ENCODE peak calls at places on chromosomes 7 and 10, in nine cellular contexts. C, I, Z, X, M, A, V, R and T are unnamed samples.

GRCh38 chr7:149126662-149127321 is 668 bp upstream of the ZNF425 start:
- DNase-seq in I (peak), Z (no peak), X (no peak), M (peak), R (no peak), V (peak), A (no peak), C (peak), T (peak)

GRCh38 chr10:82887488-82887887 is 1012.5 kb downstream of the NRG3 start:
- DNase-seq in R (no peak), Z (no peak), I (no peak), X (no peak), M (no peak), C (no peak), V (no peak), A (no peak), T (no peak)

GRCh38 chr7:116455009-116455408 is 44.5 kb upstream of the CAV2 start:
- DNase-seq in V (no peak), M (no peak), C (no peak), R (no peak), A (peak), X (no peak), Z (no peak), I (no peak), T (peak)

GRCh38 chr10:102776779-102777417 is 33.1 kb downstream of the WBP1L start:
- DNase-seq in V (peak), A (peak), R (peak), M (peak), Z (peak), I (peak), X (peak), C (peak), T (peak)

GRCh38 chr7:157009778-157010587 is 480 bp downstream of the MNX1 start:
- DNase-seq in I (no peak), Z (no peak), A (no peak), X (no peak), V (no peak), M (no peak), C (peak), R (no peak), T (no peak)

GRCh38 chr10:14859043-14859442 is 19.6 kb upstream of the SUV39H2 start:
- DNase-seq in C (no peak), A (no peak), Z (no peak), V (no peak), I (no peak), M (no peak), X (no peak), R (no peak), T (no peak)

GRCh38 chr7:34184466-34184865 is 279.1 kb downstream of the BMPER start:
- DNase-seq in V (no peak), A (no peak), M (no peak), X (no peak), I (no peak), R (no peak), C (peak), Z (no peak), T (no peak)

GRCh38 chr7:149855368-149856305 is 17.5 kb downstream of the ZNF862 start:
- DNase-seq in C (peak), R (peak), X (peak), M (no peak), V (no peak), I (no peak), A (peak), Z (no peak), T (peak)

GRCh38 chr7:55019691-55020480 is 1.1 kb downstream of the EGFR start:
- DNase-seq in M (peak), Z (no peak), V (peak), X (peak), C (peak), A (no peak), R (no peak), I (peak), T (peak)

GRCh38 chr10:80408198-80409085 is at the start of gene PRXL2A:
- DNase-seq in Z (peak), V (peak), I (peak), R (peak), M (peak), X (peak), A (peak), C (peak), T (peak)

GRCh38 chr10:69139961-69140360 is 16.0 kb downstream of the VPS26A start:
- DNase-seq in I (no peak), C (no peak), R (no peak), V (no peak), A (no peak), X (no peak), M (no peak), Z (no peak), T (no peak)

GRCh38 chr7:1060315-1061080 is 16.2 kb downstream of the GPR146 start:
- DNase-seq in X (peak), V (no peak), M (no peak), Z (no peak), C (peak), R (no peak), A (no peak), I (peak), T (no peak)

GRCh38 chr10:47374611-47375536 is 9.2 kb downstream of the ZNF488 start:
- DNase-seq in C (no peak), M (no peak), X (peak), I (no peak), Z (no peak), R (peak), A (peak), V (no peak), T (peak)

GRCh38 chr10:133347636-133348517 is 704 bp downstream of the PRAP1 start:
- DNase-seq in V (no peak), R (no peak), A (no peak), Z (no peak), X (no peak), M (no peak), I (no peak), C (no peak), T (no peak)

GRCh38 chr7:44980393-44981034 is 1.7 kb upstream of the MYO1G start:
- DNase-seq in C (no peak), R (peak), A (peak), X (no peak), I (no peak), Z (no peak), M (no peak), V (no peak), T (peak)

GRCh38 chr10:49287689-49288340 is 11.2 kb upstream of the C10orf71 start:
- DNase-seq in M (no peak), X (no peak), R (no peak), Z (no peak), I (no peak), V (no peak), C (no peak), A (no peak), T (no peak)

GRCh38 chr7:122618603-122619189 is 80.2 kb downstream of the RNF133 start:
- DNase-seq in M (no peak), I (no peak), C (no peak), Z (no peak), V (no peak), R (no peak), A (no peak), X (no peak), T (no peak)

GRCh38 chr10:75136346-75136745 is 24.9 kb downstream of the SAMD8 start:
- DNase-seq in M (no peak), I (no peak), C (peak), V (no peak), A (no peak), R (no peak), X (no peak), Z (no peak), T (no peak)

GRCh38 chr10:59177031-59177861 is 803 bp downstream of the PHYHIPL start:
- DNase-seq in C (peak), R (peak), I (peak), A (peak), Z (no peak), X (no peak), M (peak), V (peak), T (peak)

GRCh38 chr10:98910048-98910447 is 325.6 kb downstream of the HPSE2 start:
- DNase-seq in M (no peak), V (no peak), A (no peak), I (no peak), X (no peak), R (no peak), C (no peak), Z (no peak), T (peak)

GRCh38 chr10:44761076-44761475 is 150.1 kb upstream of the TMEM72 start:
- DNase-seq in I (no peak), M (no peak), V (no peak), R (no peak), A (peak), C (no peak), X (no peak), Z (no peak), T (no peak)

GRCh38 chr10:79044036-79044664 is 24.6 kb upstream of the ZMIZ1 start:
- DNase-seq in C (no peak), V (no peak), X (no peak), A (no peak), Z (no peak), R (no peak), M (no peak), I (no peak), T (no peak)

GRCh38 chr10:110822708-110823291 is 48.9 kb upstream of the PDCD4 start:
- DNase-seq in C (peak), R (no peak), M (peak), I (no peak), A (no peak), V (no peak), X (peak), Z (peak), T (no peak)

GRCh38 chr7:98110249-98111022 is 3.8 kb downstream of the LMTK2 start:
- DNase-seq in I (no peak), Z (no peak), M (no peak), R (peak), C (peak), V (no peak), A (no peak), X (no peak), T (no peak)

GRCh38 chr7:101628522-101628921 is 574 bp downstream of the MYL10 start:
- DNase-seq in A (no peak), R (no peak), X (no peak), Z (no peak), I (no peak), M (no peak), V (no peak), C (no peak), T (no peak)

GRCh38 chr10:112981553-112981952 is 31.5 kb downstream of the TCF7L2 start:
- DNase-seq in M (no peak), X (no peak), R (peak), A (peak), C (no peak), I (no peak), Z (no peak), V (no peak), T (peak)

GRCh38 chr7:28276303-28276702 is 95.7 kb upstream of the JAZF1 start:
- DNase-seq in X (no peak), I (no peak), V (no peak), M (no peak), C (no peak), Z (no peak), R (no peak), A (no peak), T (no peak)

GRCh38 chr7:28277364-28277763 is 96.8 kb upstream of the JAZF1 start:
- DNase-seq in A (no peak), V (no peak), C (no peak), Z (no peak), R (no peak), M (no peak), I (no peak), X (no peak), T (no peak)

GRCh38 chr7:28270536-28270935 is 89.9 kb upstream of the JAZF1 start:
- DNase-seq in A (no peak), C (no peak), Z (no peak), R (no peak), M (no peak), V (no peak), X (no peak), I (no peak), T (no peak)

GRCh38 chr7:28269700-28270361 is 89.2 kb upstream of the JAZF1 start:
- DNase-seq in C (no peak), M (no peak), R (no peak), Z (no peak), I (no peak), X (no peak), V (no peak), A (no peak), T (no peak)

GRCh38 chr7:28272461-28272877 is 91.9 kb upstream of the JAZF1 start:
- DNase-seq in I (peak), C (peak), M (no peak), A (peak), Z (peak), V (peak), R (peak), X (no peak), T (peak)
- TF ChIP-seq CTCF in I (peak), C (peak), M (peak), A (peak), Z (peak), V (peak), R (peak), X (no peak), T (peak)

GRCh38 chr10:30055094-30055701 is 4.2 kb downstream of the JCAD start:
- DNase-seq in A (peak), V (no peak), C (no peak), I (no peak), Z (no peak), R (no peak), X (no peak), M (no peak), T (peak)
- TF ChIP-seq CTCF in A (no peak), V (no peak), C (no peak), I (no peak), Z (no peak), R (no peak), X (no peak), M (no peak), T (no peak)

GRCh38 chr7:69757528-69757927 is 159.3 kb downstream of the AUTS2 start:
- DNase-seq in X (no peak), V (no peak), I (no peak), C (no peak), R (no peak), M (no peak), A (no peak), Z (no peak), T (no peak)
- TF ChIP-seq CTCF in X (no peak), V (no peak), I (no peak), C (no peak), R (no peak), M (no peak), A (no peak), Z (no peak), T (no peak)

GRCh38 chr10:10796774-10797415 is 220.8 kb upstream of the CELF2 start:
- DNase-seq in V (no peak), C (peak), I (no peak), Z (no peak), R (peak), M (no peak), X (no peak), A (peak), T (peak)

GRCh38 chr10:10798543-10799192 is 219.0 kb upstream of the CELF2 start:
- DNase-seq in A (no peak), I (peak), X (no peak), Z (no peak), V (peak), C (peak), R (no peak), M (no peak), T (no peak)

GRCh38 chr10:10796061-10796773 is 221.5 kb upstream of the CELF2 start:
- DNase-seq in X (no peak), M (no peak), R (peak), C (peak), A (no peak), Z (no peak), I (no peak), V (no peak), T (peak)

GRCh38 chr10:10797467-10797866 is 220.2 kb upstream of the CELF2 start:
- DNase-seq in A (no peak), R (no peak), C (peak), X (no peak), V (peak), I (peak), M (no peak), Z (no peak), T (no peak)

DNA sequence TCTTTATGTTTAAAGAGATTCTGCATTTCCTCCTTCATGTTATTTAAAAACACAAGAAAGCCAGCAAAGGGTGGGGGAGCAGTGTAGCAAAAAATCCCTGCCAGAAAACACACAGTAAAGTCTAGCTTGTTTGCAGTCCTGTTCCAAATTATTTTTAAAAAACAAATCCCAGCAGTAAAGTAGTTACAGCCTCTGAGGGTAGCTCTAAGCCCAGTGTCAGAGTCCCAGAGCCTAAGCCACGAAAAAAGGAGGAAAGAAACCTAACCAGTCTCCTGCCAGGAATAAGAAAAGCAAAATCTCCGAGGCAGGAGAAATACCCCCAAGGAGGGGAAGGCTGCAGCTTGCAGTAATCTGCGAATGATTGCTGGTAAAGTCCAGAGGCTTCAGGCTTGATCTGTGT is 219.7 kb upstream of the CELF2 start:
- DNase-seq in Z (no peak), I (no peak), R (no peak), A (no peak), V (no peak), M (no peak), C (no peak), X (no peak), T (no peak)
- TF ChIP-seq CTCF in Z (no peak), I (no peak), R (no peak), A (no peak), V (no peak), M (no peak), C (no peak), X (no peak), T (no peak)

GRCh38 chr7:26859720-26860119 is 4.7 kb downstream of the SKAP2 start:
- DNase-seq in X (no peak), C (no peak), R (no peak), Z (no peak), A (no peak), M (no peak), V (no peak), I (no peak), T (no peak)

GRCh38 chr7:26858229-26858568 is 6.2 kb downstream of the SKAP2 start:
- DNase-seq in V (no peak), A (no peak), C (peak), R (no peak), X (no peak), M (no peak), I (no peak), Z (no peak), T (no peak)

GRCh38 chr7:26858735-26859134 is 5.7 kb downstream of the SKAP2 start:
- DNase-seq in R (no peak), X (peak), A (no peak), C (peak), V (no peak), M (no peak), Z (no peak), I (peak), T (no peak)

GRCh38 chr7:26861050-26861449 is 3.3 kb downstream of the SKAP2 start:
- DNase-seq in A (no peak), C (no peak), V (no peak), X (no peak), Z (no peak), M (no peak), I (no peak), R (no peak), T (no peak)

GRCh38 chr7:26860361-26860760 is 4.0 kb downstream of the SKAP2 start:
- DNase-seq in I (no peak), M (peak), X (peak), Z (no peak), C (peak), R (no peak), A (no peak), V (no peak), T (peak)
- TF ChIP-seq CTCF in I (peak), M (peak), X (peak), Z (no peak), C (peak), R (no peak), A (no peak), V (no peak), T (no peak)

GRCh38 chr7:40394382-40394781 is 259.6 kb downstream of the SUGCT start:
- DNase-seq in R (no peak), A (no peak), C (no peak), X (no peak), I (no peak), Z (no peak), M (no peak), V (no peak), T (no peak)
- TF ChIP-seq CTCF in R (no peak), A (no peak), C (no peak), X (no peak), I (no peak), Z (no peak), M (no peak), V (no peak), T (no peak)